ENCODE peak calls at places on chromosomes 6 and 20, in eight cellular contexts. K is activated effector memory CD4-positive, alpha-beta T cell treated with Interleukin-2 at 50 U/mL for 16 hours; O is D341Med; E is endothelial cell; I is M059J; W is T47D; Z is posterior vena cava; A is activated CD4-positive, alpha-beta T cell treated with anti-CD3 and anti-CD28 coated beads, Interleukin-2, amount 50 U/mL, for 1 hour. T is an unnamed sample.

GRCh38 chr6:167747645-167748044 is 79.1 kb upstream of the AFDN start:
- DNase-seq in K (no peak), O (no peak), E (no peak), I (no peak), W (no peak), Z (no peak), A (no peak), T (no peak)

GRCh38 chr6:114194362-114195343 is 148.2 kb downstream of the HS3ST5 start:
- DNase-seq in K (no peak), O (no peak), E (no peak), I (peak), W (no peak), Z (no peak), A (no peak), T (no peak)

GRCh38 chr6:131995924-131996323 is 44.8 kb upstream of the CCN2 start:
- DNase-seq in K (no peak), O (no peak), E (no peak), I (peak), W (no peak), Z (no peak), A (no peak), T (no peak)

GRCh38 chr6:118317581-118318563 is 230.2 kb upstream of the PLN start:
- DNase-seq in K (no peak), O (no peak), E (no peak), I (no peak), W (no peak), Z (no peak), A (no peak), T (no peak)

GRCh38 chr6:98107801-98108200 is 726.6 kb upstream of the POU3F2 start:
- DNase-seq in K (no peak), O (no peak), E (no peak), I (no peak), W (no peak), Z (no peak), A (no peak), T (no peak)

GRCh38 chr6:116220172-116220571 is 33.7 kb downstream of the TSPYL4 start:
- DNase-seq in K (no peak), O (no peak), E (no peak), I (peak), W (no peak), Z (no peak), A (no peak), T (no peak)

GRCh38 chr20:46060301-46060881 is 29.4 kb downstream of the NCOA5 start:
- DNase-seq in K (no peak), O (no peak), E (no peak), I (peak), W (no peak), Z (no peak), A (no peak), T (no peak)

GRCh38 chr6:134908906-134909516 is 40.9 kb downstream of the ALDH8A1 start:
- DNase-seq in K (no peak), O (no peak), E (no peak), I (peak), W (no peak), Z (peak), A (no peak), T (no peak)

GRCh38 chr20:61989741-61990140 is 75.9 kb downstream of the TAF4 start:
- DNase-seq in K (no peak), O (no peak), E (no peak), I (no peak), W (no peak), Z (no peak), A (no peak), T (no peak)

GRCh38 chr6:166056637-166057036 is 111.0 kb downstream of the TBXT start:
- DNase-seq in K (no peak), O (no peak), E (no peak), I (no peak), W (no peak), Z (peak), A (no peak), T (no peak)

GRCh38 chr6:149140910-149141290 is 176.6 kb upstream of the TAB2 start:
- DNase-seq in K (no peak), O (no peak), E (no peak), I (no peak), W (peak), Z (no peak), A (no peak), T (no peak)

GRCh38 chr6:10491463-10491862 is 29.7 kb upstream of the GCNT2 start:
- DNase-seq in K (no peak), O (no peak), E (no peak), I (no peak), W (no peak), Z (no peak), A (no peak), T (no peak)

GRCh38 chr20:38779247-38780097 is 26.0 kb upstream of the PPP1R16B start:
- DNase-seq in K (no peak), O (no peak), E (no peak), I (no peak), W (peak), Z (no peak), A (no peak), T (no peak)

T was measured in GDM1.